ENCODE peak calls at places on chromosomes 3 and 15, in four cellular contexts. Y is cardiac muscle cell, A is AG04450, K is foreskin keratinocyte. H is an unnamed sample.

GRCh38 chr3:134236505-134236904 is 14.2 kb downstream of the RYK start:
- DNase-seq in Y (no peak), A (no peak), K (no peak), H (no peak)

GRCh38 chr15:42037650-42038049 is 16.8 kb upstream of the PLA2G4E start:
- DNase-seq in Y (no peak), A (no peak), K (peak), H (peak)

GRCh38 chr3:156711113-156711512 is 36.7 kb downstream of the TIPARP start:
- DNase-seq in Y (no peak), A (no peak), K (no peak), H (no peak)

GRCh38 chr3:126543457-126544090 is 15.2 kb downstream of the C3orf22 start:
- DNase-seq in Y (no peak), A (no peak), K (no peak), H (no peak)

GRCh38 chr3:132911741-132912415 is 126.3 kb upstream of the TMEM108 start:
- DNase-seq in Y (no peak), A (no peak), K (no peak), H (no peak)

GRCh38 chr3:175511219-175511780 is 652.2 kb downstream of the NAALADL2 start:
- DNase-seq in Y (no peak), A (no peak), K (no peak), H (no peak)

GRCh38 chr3:150412599-150413069 is 4.5 kb downstream of the TSC22D2 start:
- DNase-seq in Y (peak), A (peak), K (no peak), H (peak)

GRCh38 chr15:81357178-81357686 is 16.8 kb downstream of the TMC3 start:
- DNase-seq in Y (no peak), A (no peak), K (no peak), H (no peak)

GRCh38 chr15:45242289-45242688 is 9.7 kb upstream of the SLC28A2 start:
- DNase-seq in Y (no peak), A (no peak), K (no peak), H (peak)

GRCh38 chr3:44468572-44469520 is 8.6 kb downstream of the ZNF445 start:
- DNase-seq in Y (no peak), A (no peak), K (peak), H (peak)

GRCh38 chr3:63763156-63763555 is 55.9 kb upstream of the C3orf49 start:
- DNase-seq in Y (no peak), A (no peak), K (peak), H (peak)

GRCh38 chr15:64070965-64071851 is 22.4 kb downstream of the CIAO2A start:
- DNase-seq in Y (no peak), A (peak), K (no peak), H (peak)

GRCh38 chr3:82133070-82133606 is 371.7 kb upstream of the GBE1 start:
- DNase-seq in Y (peak), A (peak), K (peak), H (peak)

GRCh38 chr3:44509393-44509921 is 32.0 kb upstream of the ZNF445 start:
- DNase-seq in Y (peak), A (no peak), K (no peak), H (peak)

GRCh38 chr3:42503957-42504333 is 1.5 kb downstream of the VIPR1 start:
- DNase-seq in Y (no peak), A (no peak), K (no peak), H (no peak)

GRCh38 chr3:53161345-53161819 is 373 bp downstream of the PRKCD start:
- DNase-seq in Y (peak), A (no peak), K (no peak), H (no peak)

GRCh38 chr15:28021281-28022039 is 77.7 kb downstream of the OCA2 start:
- DNase-seq in Y (peak), A (peak), K (peak), H (peak)

GRCh38 chr3:147424325-147424910 is 15.3 kb downstream of the ZIC1 start:
- DNase-seq in Y (no peak), A (no peak), K (no peak), H (no peak)

GRCh38 chr3:168581718-168582332 is 486.1 kb upstream of the GOLIM4 start:
- DNase-seq in Y (no peak), A (no peak), K (no peak), H (no peak)

GRCh38 chr15:79122943-79123342 is 32.4 kb upstream of the RASGRF1 start:
- DNase-seq in Y (no peak), A (no peak), K (no peak), H (no peak)

GRCh38 chr15:40843885-40844542 is at the start of gene SPINT1:
- DNase-seq in Y (peak), A (no peak), K (peak), H (peak)

GRCh38 chr15:64686130-64686735 is 89.2 kb downstream of the RBPMS2 start:
- DNase-seq in Y (peak), A (no peak), K (no peak), H (peak)

GRCh38 chr3:16511561-16512434 is 1.7 kb downstream of the RFTN1 start:
- DNase-seq in Y (no peak), A (peak), K (no peak), H (no peak)

GRCh38 chr3:35639251-35640185 is at the start of gene ARPP21:
- DNase-seq in Y (peak), A (no peak), K (no peak), H (no peak)

GRCh38 chr3:197022405-197023231 is 7.0 kb downstream of the MELTF start:
- DNase-seq in Y (peak), A (no peak), K (no peak), H (no peak)

GRCh38 chr3:39900462-39901002 is 91.1 kb downstream of the MYRIP start:
- DNase-seq in Y (no peak), A (no peak), K (no peak), H (peak)

GRCh38 chr15:90212221-90213079 is 11.3 kb downstream of the SEMA4B start:
- DNase-seq in Y (no peak), A (no peak), K (peak), H (peak)

GRCh38 chr3:74269689-74270088 is 344.8 kb downstream of the CNTN3 start:
- DNase-seq in Y (no peak), A (no peak), K (no peak), H (no peak)

GRCh38 chr3:16476636-16477035 is 36.9 kb downstream of the RFTN1 start:
- DNase-seq in Y (no peak), A (peak), K (no peak), H (peak)

GRCh38 chr3:171122212-171122611 is 95.7 kb upstream of the SLC2A2 start:
- DNase-seq in Y (peak), A (no peak), K (no peak), H (no peak)

GRCh38 chr15:40333922-40334492 is 6.7 kb downstream of the CCDC9B start:
- DNase-seq in Y (no peak), A (no peak), K (no peak), H (no peak)

GRCh38 chr3:102544741-102545140 is 109.9 kb downstream of the ZPLD1 start:
- DNase-seq in Y (no peak), A (no peak), K (no peak), H (no peak)

GRCh38 chr3:151037746-151038145 is 47.7 kb upstream of the MED12L start:
- DNase-seq in Y (no peak), A (peak), K (peak), H (peak)

GRCh38 chr3:110069641-110070538 is 732.5 kb upstream of the DPPA4 start:
- DNase-seq in Y (peak), A (peak), K (peak), H (peak)

GRCh38 chr3:140941090-140941433 is 574 bp upstream of the SLC25A36 start:
- DNase-seq in Y (no peak), A (no peak), K (no peak), H (no peak)

GRCh38 chr3:140942221-140943104 is 827 bp downstream of the SLC25A36 start:
- DNase-seq in Y (peak), A (no peak), K (no peak), H (peak)

GRCh38 chr3:140943781-140944547 is 2.3 kb downstream of the SLC25A36 start:
- DNase-seq in Y (no peak), A (no peak), K (no peak), H (no peak)

DNA sequence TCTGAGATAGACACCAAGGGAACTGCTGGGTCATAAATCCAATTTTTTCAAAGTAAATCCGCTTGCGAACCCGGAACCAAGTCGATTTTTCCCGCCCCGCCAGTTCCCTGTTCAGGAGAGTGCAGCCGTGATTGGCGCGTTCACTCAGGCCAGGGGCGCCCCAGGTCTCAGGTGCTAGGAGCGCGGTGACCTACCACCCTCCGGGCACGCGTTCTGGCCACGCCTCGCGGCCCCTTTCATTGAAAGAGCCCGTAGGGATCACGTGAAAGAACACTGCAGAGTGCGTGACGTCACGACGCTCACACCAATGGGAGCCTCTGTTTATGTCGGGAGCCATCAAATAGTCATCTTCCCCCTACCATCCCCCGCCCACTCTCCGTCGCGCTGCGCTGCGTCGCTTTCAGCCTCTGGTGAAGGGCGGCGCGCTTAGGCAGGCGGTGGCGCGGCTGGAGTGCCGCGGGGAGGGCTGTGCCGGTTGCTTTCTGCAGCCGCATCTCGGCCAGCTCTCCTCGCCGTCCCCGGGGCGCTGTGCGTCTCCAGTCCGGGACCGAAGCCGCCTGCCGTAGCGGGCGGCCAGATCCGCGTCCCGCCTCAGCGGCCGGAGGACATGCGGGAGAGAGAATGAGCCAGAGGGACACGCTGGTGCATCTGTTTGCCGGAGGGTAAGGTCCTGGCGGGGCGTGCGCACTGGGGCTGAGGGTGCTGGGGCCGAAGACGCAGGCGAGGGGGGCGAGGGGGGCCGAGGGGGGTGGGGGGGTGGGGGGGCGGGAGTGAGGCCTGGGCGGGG is at the start of gene SLC25A36:
- DNase-seq in Y (peak), A (peak), K (peak), H (peak)
- TF ChIP-seq CTCF in Y (peak), A (no peak), K (peak), H (no peak)

DNA sequence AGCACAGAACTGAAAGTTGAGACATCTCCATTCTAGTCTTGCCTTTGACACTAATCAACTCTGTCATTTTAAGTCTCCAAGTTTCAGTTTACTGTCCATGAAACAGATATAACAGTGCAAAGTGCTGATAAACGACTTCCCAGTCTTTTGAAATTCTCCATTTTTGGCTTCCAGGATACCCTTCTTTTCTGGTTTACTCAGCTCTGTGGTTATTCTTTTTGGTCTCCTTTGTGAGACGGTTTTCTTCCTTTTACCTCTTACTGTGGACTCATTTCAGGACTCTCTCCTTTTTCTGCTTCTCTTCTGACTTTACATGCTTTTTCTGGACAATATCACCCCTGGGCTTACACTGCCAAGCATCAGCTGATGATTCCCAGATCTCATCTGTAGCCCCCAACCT is 18.9 kb downstream of the SST start:
- DNase-seq in Y (no peak), A (no peak), K (no peak), H (no peak)
- H3K27ac ChIP-seq in Y (no peak), A (no peak), K (no peak), H (no peak)

GRCh38 chr15:73287019-73287418 is 81.7 kb downstream of the HCN4 start:
- DNase-seq in Y (no peak), A (no peak), K (no peak), H (no peak)

GRCh38 chr15:73283341-73283962 is 85.3 kb downstream of the HCN4 start:
- DNase-seq in Y (no peak), A (no peak), K (no peak), H (no peak)

GRCh38 chr15:73286356-73286755 is 82.4 kb downstream of the HCN4 start:
- DNase-seq in Y (no peak), A (no peak), K (no peak), H (no peak)

GRCh38 chr15:73282567-73283200 is 86.1 kb downstream of the HCN4 start:
- DNase-seq in Y (no peak), A (no peak), K (no peak), H (no peak)

DNA sequence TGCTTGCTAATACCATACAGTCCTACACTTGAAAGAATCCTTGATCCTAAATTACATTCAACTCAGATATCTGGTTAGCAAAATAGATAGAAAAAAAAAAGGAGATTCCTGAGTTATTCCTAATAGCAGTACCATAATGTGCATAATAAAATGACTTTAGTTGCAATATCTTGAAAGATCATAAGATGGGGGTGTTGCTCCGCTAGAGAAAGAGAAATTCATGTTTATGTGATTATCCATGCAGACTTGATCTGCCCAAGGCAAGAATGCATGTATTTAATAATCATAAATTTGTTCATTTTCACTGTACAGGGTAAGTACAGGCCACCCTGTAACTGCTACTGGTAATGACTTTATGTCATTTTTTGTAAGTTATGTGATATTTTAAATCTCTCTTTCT is 84.7 kb downstream of the HCN4 start:
- DNase-seq in Y (no peak), A (no peak), K (no peak), H (no peak)
- TF ChIP-seq CTCF in Y (peak), A (peak), K (peak), H (no peak)

GRCh38 chr3:108031893-108032292 is 58.9 kb downstream of the CD47 start:
- DNase-seq in Y (no peak), A (no peak), K (no peak), H (peak)

GRCh38 chr3:108024146-108024836 is 66.5 kb downstream of the CD47 start:
- DNase-seq in Y (no peak), A (no peak), K (no peak), H (no peak)

GRCh38 chr3:108030915-108031425 is 59.9 kb downstream of the CD47 start:
- DNase-seq in Y (no peak), A (no peak), K (peak), H (peak)

DNA sequence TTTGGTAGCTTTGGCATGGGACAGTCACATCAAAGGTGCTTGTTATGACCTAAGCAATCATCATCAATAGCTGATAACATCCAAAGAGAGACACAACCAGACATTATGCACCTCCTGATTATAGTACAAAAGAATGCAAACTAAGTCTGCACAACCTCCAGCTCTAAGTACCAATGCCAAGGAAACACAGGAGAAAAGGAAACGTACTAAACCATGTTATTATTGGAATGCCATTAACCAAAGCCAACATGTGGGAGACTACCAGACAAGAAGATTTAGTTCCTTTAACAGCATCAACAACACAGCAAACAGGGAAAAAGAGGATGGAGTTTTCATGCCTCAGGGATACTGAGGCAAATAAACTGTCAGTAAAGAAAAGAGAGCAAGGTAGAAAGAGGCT is 61.4 kb downstream of the CD47 start:
- DNase-seq in Y (no peak), A (no peak), K (no peak), H (no peak)
- H3K27ac ChIP-seq in Y (no peak), A (no peak), K (no peak), H (no peak)

DNA sequence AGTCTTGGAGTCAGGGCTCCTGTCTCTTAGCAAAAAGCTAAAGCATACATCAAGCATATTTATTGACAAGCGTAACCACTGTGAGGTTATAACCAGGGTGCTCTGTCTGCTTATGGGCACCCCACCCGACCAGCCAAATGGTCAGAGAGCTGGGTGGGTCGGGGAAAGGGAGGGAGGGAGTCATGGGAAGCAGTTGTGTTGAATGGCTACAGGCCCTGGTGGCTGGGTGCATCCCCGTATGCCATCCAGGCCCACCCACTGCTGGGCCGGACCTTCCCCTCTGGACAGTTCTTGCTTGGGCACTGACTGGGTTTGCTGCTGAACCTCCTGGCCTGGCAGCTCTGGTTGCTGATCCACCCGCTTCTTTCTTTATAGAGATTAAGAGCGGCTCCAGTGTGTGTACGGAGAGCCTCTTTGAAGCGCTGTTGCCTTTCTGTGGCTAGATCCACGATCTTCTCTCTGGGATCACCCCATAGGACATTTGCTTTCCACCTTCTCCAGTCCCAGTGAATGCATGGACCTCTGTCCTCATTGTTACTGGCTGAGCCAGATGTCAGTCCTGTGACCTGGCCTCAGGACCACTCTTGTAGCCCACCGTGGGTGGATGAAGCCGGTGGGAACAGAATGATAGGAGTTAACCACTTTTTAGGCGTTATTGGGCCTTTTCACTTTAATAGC is 59.6 kb downstream of the SMAD3 start:
- DNase-seq in Y (no peak), A (no peak), K (no peak), H (no peak)
- TF ChIP-seq CTCF in Y (no peak), A (no peak), K (no peak), H (no peak)

GRCh38 chr3:66453525-66454463 is 47.0 kb downstream of the LRIG1 start:
- DNase-seq in Y (peak), A (no peak), K (no peak), H (no peak)
- H3K27ac ChIP-seq in Y (peak), A (no peak), K (no peak), H (no peak)

DNA sequence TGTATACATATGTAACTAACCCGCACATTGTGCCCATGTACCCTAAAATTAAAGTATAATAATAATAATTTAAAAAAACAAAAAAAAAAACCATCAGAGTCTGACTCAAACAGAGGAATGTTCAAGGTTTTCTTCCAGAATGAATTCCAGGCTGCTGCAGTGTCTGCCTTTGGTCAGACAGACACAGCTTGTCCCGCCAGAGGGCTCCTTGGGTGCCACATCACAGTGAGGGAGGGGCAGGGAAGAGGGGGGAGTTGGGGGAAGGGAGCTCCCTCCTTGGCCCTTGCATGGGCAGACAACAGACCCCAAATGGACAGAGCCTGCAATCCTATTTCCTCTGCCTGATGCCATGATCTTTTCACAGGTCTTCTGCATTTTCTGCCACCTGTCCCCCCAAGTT is 36.5 kb downstream of the ITGB5 start:
- DNase-seq in Y (no peak), A (no peak), K (no peak), H (no peak)
- TF ChIP-seq CTCF in Y (no peak), A (peak), K (no peak), H (peak)

GRCh38 chr15:93321881-93322282 is 232.9 kb upstream of the RGMA start:
- DNase-seq in Y (no peak), A (no peak), K (peak), H (peak)
- H3K27ac ChIP-seq in Y (no peak), A (no peak), K (no peak), H (no peak)